ENCODE peak calls at places on chromosomes 5 and 9, in four cellular contexts. V is pancreas; I is CD8-positive, alpha-beta T cell; P is SJSA1. C is an unnamed sample.
A peak's percentile ranks its signal among the peaks of the same experiment; 100 is the strongest.

GRCh38 chr9:81613002-81613750 is 76.2 kb downstream of the TLE1 start:
- DNase-seq in V (no peak), I (no peak), P (peak; percentile 89), C (no peak)

GRCh38 chr5:96344678-96345612 is 88.1 kb downstream of the PCSK1 start:
- DNase-seq in V (peak; percentile 76), I (no peak), P (peak; percentile 41), C (no peak)

GRCh38 chr9:87266697-87267096 is 231.0 kb upstream of the DAPK1 start:
- DNase-seq in V (no peak), I (no peak), P (no peak), C (no peak)

GRCh38 chr9:73118898-73119554 is 32.6 kb upstream of the ANXA1 start:
- DNase-seq in V (no peak), I (no peak), P (no peak), C (no peak)

GRCh38 chr9:70805953-70806352 is 315.5 kb downstream of the TRPM3 start:
- DNase-seq in V (no peak), I (no peak), P (no peak), C (no peak)

GRCh38 chr9:77945798-77946197 is 85.8 kb downstream of the GNAQ start:
- DNase-seq in V (no peak), I (no peak), P (no peak), C (no peak)

GRCh38 chr5:61245486-61245885 is 83.2 kb upstream of the SMIM15 start:
- DNase-seq in V (no peak), I (no peak), P (peak; percentile 13), C (no peak)

GRCh38 chr9:87615547-87616148 is 110.3 kb upstream of the CTSL start:
- DNase-seq in V (no peak), I (no peak), P (peak; percentile 79), C (no peak)

GRCh38 chr9:129626944-129627297 is 958 bp downstream of the NTMT1 start:
- DNase-seq in V (no peak), I (no peak), P (peak; percentile 76), C (no peak)

GRCh38 chr5:115841382-115842088 is at the start of the genes AP3S1 and ATG12:
- DNase-seq in V (peak; percentile 88), I (peak; percentile 90), P (peak; percentile 99), C (peak; percentile 98)

GRCh38 chr5:115842952-115843351 is 1.2 kb downstream of the AP3S1 start:
- DNase-seq in V (no peak), I (no peak), P (no peak), C (no peak)

GRCh38 chr5:115842089-115842881 is 550 bp downstream of the AP3S1 start:
- DNase-seq in V (no peak), I (peak; percentile 11), P (peak; percentile 95), C (no peak)

GRCh38 chr5:115844321-115844817 is 2.6 kb downstream of the AP3S1 start:
- DNase-seq in V (no peak), I (no peak), P (no peak), C (no peak)

GRCh38 chr5:115843444-115844130 is 1.9 kb downstream of the AP3S1 start:
- DNase-seq in V (no peak), I (no peak), P (no peak), C (no peak)
- H3K27ac ChIP-seq in V (no peak overlapping the region), I (no peak overlapping the region), P (no peak overlapping the region), C (no peak overlapping the region)

GRCh38 chr5:139796061-139796806 is 626 bp downstream of the PSD2 start:
- DNase-seq in V (no peak), I (no peak), P (no peak), C (no peak)

GRCh38 chr5:139797335-139797734 is 1.7 kb downstream of the PSD2 start:
- DNase-seq in V (no peak), I (no peak), P (no peak), C (no peak)

GRCh38 chr5:139799359-139799758 is 3.8 kb downstream of the PSD2 start:
- DNase-seq in V (no peak), I (no peak), P (no peak), C (no peak)

GRCh38 chr5:139797856-139798510 is 2.4 kb downstream of the PSD2 start:
- DNase-seq in V (no peak), I (no peak), P (no peak), C (no peak)

DNA sequence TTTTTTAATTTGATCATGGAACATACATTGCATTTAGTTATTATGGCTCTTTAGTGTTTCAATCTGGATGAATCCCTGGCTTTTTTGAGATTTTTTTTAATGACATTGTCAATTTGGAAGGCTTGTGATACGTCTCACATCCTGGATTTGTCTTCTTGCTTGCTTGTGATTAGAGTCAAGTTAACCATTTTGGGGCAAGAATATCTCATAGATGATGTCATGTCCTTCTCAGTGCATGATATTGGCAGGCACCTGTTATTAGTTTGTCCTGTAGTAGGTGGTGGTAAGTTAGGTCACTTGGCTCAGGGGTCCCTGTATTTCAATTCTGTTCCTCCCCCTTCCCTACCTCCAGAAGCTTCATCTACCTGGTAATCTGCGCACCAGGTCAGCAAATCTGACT is 3.3 kb downstream of the PSD2 start:
- DNase-seq in V (no peak), I (no peak), P (no peak), C (no peak)
- H3K27ac ChIP-seq in V (no peak overlapping the region), I (no peak overlapping the region), P (no peak overlapping the region), C (no peak overlapping the region)

GRCh38 chr9:92975452-92975770 is 28.1 kb downstream of the FGD3 start:
- DNase-seq in V (no peak), I (no peak), P (no peak), C (no peak)

GRCh38 chr9:92974696-92975451 is 27.6 kb downstream of the FGD3 start:
- DNase-seq in V (no peak), I (no peak), P (no peak), C (no peak)

GRCh38 chr9:92971776-92972175 is 24.5 kb downstream of the FGD3 start:
- DNase-seq in V (no peak), I (no peak), P (no peak), C (no peak)

GRCh38 chr9:92974161-92974661 is 26.9 kb downstream of the FGD3 start:
- DNase-seq in V (peak; percentile 68), I (no peak), P (no peak), C (no peak)

GRCh38 chr9:92973700-92974099 is 26.4 kb downstream of the FGD3 start:
- DNase-seq in V (no peak), I (no peak), P (no peak), C (no peak)
- H3K27ac ChIP-seq in V (peak overlapping the region; percentile 47), I (peak overlapping the region; percentile 25), P (no peak overlapping the region), C (no peak overlapping the region)

GRCh38 chr9:34742710-34743109 is 32.8 kb upstream of the CCL21 start:
- DNase-seq in V (no peak), I (no peak), P (no peak), C (no peak)

GRCh38 chr9:34741628-34742027 is 31.7 kb upstream of the CCL21 start:
- DNase-seq in V (no peak), I (no peak), P (no peak), C (no peak)

GRCh38 chr9:34746526-34746925 is 36.6 kb upstream of the CCL21 start:
- DNase-seq in V (no peak), I (no peak), P (no peak), C (no peak)

GRCh38 chr9:34744295-34745221 is 34.6 kb upstream of the CCL21 start:
- DNase-seq in V (peak; percentile 22), I (no peak), P (no peak), C (no peak)
- H3K27ac ChIP-seq in V (no peak overlapping the region), I (no peak overlapping the region), P (no peak overlapping the region), C (no peak overlapping the region)

DNA sequence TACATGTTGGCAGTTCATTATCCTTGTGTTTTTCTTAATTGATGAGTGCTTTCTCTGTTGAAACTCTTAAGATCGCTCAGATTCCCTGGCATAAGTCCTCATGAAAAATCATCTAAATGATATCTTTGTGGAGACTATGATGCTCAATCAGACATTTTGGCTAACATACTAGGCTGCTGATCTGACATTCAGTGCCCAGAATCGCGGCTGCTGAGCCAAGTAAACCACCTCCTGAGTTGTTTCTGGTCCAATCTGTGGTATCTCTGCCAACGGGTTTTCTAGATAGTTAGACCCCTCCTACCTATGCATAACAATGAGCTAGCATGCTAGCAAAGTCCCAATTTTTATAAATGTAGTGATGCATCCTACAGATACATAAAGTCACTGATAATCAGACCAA is 990.3 kb upstream of the C9orf72 start:
- DNase-seq in V (no peak), I (no peak), P (no peak), C (no peak)
- H3K27ac ChIP-seq in V (no peak overlapping the region), I (no peak overlapping the region), P (no peak overlapping the region), C (no peak overlapping the region)

GRCh38 chr5:128405159-128405558 is 132.9 kb downstream of the FBN2 start:
- DNase-seq in V (no peak), I (no peak), P (no peak), C (no peak)

GRCh38 chr5:128408622-128409021 is 129.4 kb downstream of the FBN2 start:
- DNase-seq in V (no peak), I (no peak), P (no peak), C (no peak)

GRCh38 chr5:128407956-128408355 is 130.1 kb downstream of the FBN2 start:
- DNase-seq in V (no peak), I (no peak), P (no peak), C (no peak)

GRCh38 chr5:128409401-128409800 is 128.6 kb downstream of the FBN2 start:
- DNase-seq in V (no peak), I (no peak), P (no peak), C (no peak)

DNA sequence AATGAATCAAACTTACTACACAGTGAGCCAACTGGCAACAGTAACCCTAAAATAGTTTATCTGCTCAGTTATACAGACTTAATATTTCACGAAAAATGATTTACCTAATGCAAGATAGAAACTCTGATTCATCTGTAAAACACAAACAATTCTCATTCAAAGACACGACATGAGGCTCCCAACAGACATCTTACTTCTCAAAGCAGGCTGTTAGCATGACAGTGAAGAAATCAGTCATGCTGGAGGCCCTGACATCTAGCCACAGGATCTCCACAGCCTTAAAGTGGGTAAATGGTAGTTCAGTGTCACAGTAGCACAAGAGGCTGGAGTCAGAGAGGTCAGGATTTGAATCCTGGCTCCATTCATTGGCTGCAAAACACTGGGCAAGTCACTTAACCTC is 131.2 kb downstream of the FBN2 start:
- DNase-seq in V (no peak), I (no peak), P (no peak), C (no peak)
- H3K27ac ChIP-seq in V (no peak overlapping the region), I (no peak overlapping the region), P (no peak overlapping the region), C (no peak overlapping the region)

GRCh38 chr9:74908665-74909064 is 20.9 kb upstream of the TRPM6 start:
- DNase-seq in V (no peak), I (no peak), P (no peak), C (no peak)
- H3K27ac ChIP-seq in V (no peak overlapping the region), I (no peak overlapping the region), P (no peak overlapping the region), C (no peak overlapping the region)

C was measured in caudate nucleus.